ENCODE peak calls at places on chromosomes 4 and X, in eight cellular contexts. A is K562, R is HCT116, I is GM12878, U is GM23338, S is HL-60, Y is SK-N-SH, X is Panc1. G is an unnamed sample.

GRCh38 chr4:10095296-10095991 is 21.2 kb downstream of the WDR1 start:
- DNase-seq in S (no peak), A (no peak), Y (no peak), I (no peak), R (no peak), U (no peak), X (no peak), G (no peak)

GRCh38 chr4:140149851-140150635 is 3.9 kb downstream of the MAML3 start:
- DNase-seq in A (peak), X (no peak), Y (peak), S (peak), I (no peak), R (peak), U (peak), G (peak)

GRCh38 chrX:17456526-17456925 is 81.5 kb downstream of the NHS start:
- DNase-seq in R (no peak), U (no peak), A (no peak), I (no peak), X (no peak), S (no peak), Y (no peak), G (no peak)

GRCh38 chrX:3514996-3515395 is 168.5 kb upstream of the MXRA5 start:
- DNase-seq in I (no peak), Y (no peak), R (no peak), A (no peak), U (no peak), X (no peak), S (no peak), G (no peak)

GRCh38 chr4:2875556-2875955 is 31.9 kb downstream of the ADD1 start:
- DNase-seq in A (no peak), R (no peak), X (no peak), S (no peak), U (no peak), Y (no peak), I (no peak), G (no peak)

GRCh38 chr4:144910753-144911152 is 187.2 kb downstream of the ANAPC10 start:
- DNase-seq in X (no peak), Y (no peak), R (no peak), A (no peak), S (no peak), I (no peak), U (no peak), G (no peak)

GRCh38 chr4:52260507-52261302 is 209.6 kb downstream of the SPATA18 start:
- DNase-seq in I (no peak), X (no peak), Y (peak), R (no peak), S (no peak), A (no peak), U (no peak), G (no peak)

GRCh38 chr4:5843573-5844239 is 49.2 kb downstream of the CRMP1 start:
- DNase-seq in A (no peak), S (no peak), I (no peak), X (no peak), U (no peak), Y (no peak), R (no peak), G (no peak)

GRCh38 chr4:136121431-136121830 is 1410.9 kb downstream of the PCDH18 start:
- DNase-seq in S (no peak), I (no peak), U (no peak), A (no peak), R (no peak), X (no peak), Y (no peak), G (peak)

GRCh38 chr4:122038896-122039295 is 87.0 kb upstream of the TRPC3 start:
- DNase-seq in A (peak), Y (no peak), R (no peak), I (no peak), X (no peak), U (no peak), S (no peak), G (no peak)

GRCh38 chr4:115944146-115944905 is 830.9 kb upstream of the NDST4 start:
- DNase-seq in U (no peak), I (no peak), S (no peak), A (no peak), R (no peak), Y (no peak), X (no peak), G (no peak)

GRCh38 chrX:54181196-54181953 is 1.7 kb downstream of the FAM120C start:
- DNase-seq in R (no peak), I (no peak), S (no peak), Y (no peak), U (no peak), X (no peak), A (peak), G (no peak)

GRCh38 chr4:8538703-8539567 is 41.3 kb upstream of the GPR78 start:
- DNase-seq in I (no peak), Y (no peak), X (peak), R (peak), S (no peak), A (no peak), U (no peak), G (peak)

GRCh38 chr4:109803924-109804571 is 2.2 kb upstream of the CFI start:
- DNase-seq in A (peak), U (peak), I (peak), R (peak), S (no peak), Y (peak), X (no peak), G (peak)

GRCh38 chr4:52573551-52573950 is 85.5 kb downstream of the USP46 start:
- DNase-seq in R (no peak), Y (no peak), S (no peak), X (no peak), I (no peak), U (no peak), A (no peak), G (no peak)

GRCh38 chrX:154123241-154124219 is 20.5 kb upstream of the OPN1LW start:
- DNase-seq in A (peak), Y (peak), S (peak), X (no peak), U (no peak), R (no peak), I (no peak), G (peak)

GRCh38 chr4:140568507-140569306 is at the start of gene UCP1:
- DNase-seq in A (no peak), R (no peak), Y (peak), S (no peak), X (no peak), U (peak), I (no peak), G (peak)

GRCh38 chr4:1739358-1739757 is 18.0 kb downstream of the TACC3 start:
- DNase-seq in X (no peak), R (no peak), I (no peak), A (no peak), U (no peak), S (no peak), Y (no peak), G (no peak)

GRCh38 chr4:37454263-37454800 is 209.8 kb downstream of the NWD2 start:
- DNase-seq in Y (no peak), U (no peak), R (no peak), I (no peak), A (no peak), S (no peak), X (no peak), G (no peak)

GRCh38 chr4:73770917-73771316 is 30.5 kb downstream of the CXCL8 start:
- DNase-seq in U (no peak), I (no peak), S (no peak), R (no peak), X (no peak), A (no peak), Y (no peak), G (no peak)

GRCh38 chrX:17682259-17682658 is 55.0 kb upstream of the SCML1 start:
- DNase-seq in X (no peak), R (no peak), S (no peak), U (no peak), I (no peak), Y (no peak), A (no peak), G (peak)

GRCh38 chr4:53777244-53777984 is 186.1 kb upstream of the LNX1 start:
- DNase-seq in I (no peak), A (no peak), X (no peak), Y (no peak), S (peak), U (no peak), R (no peak), G (peak)

GRCh38 chr4:184699941-184700340 is 34.0 kb downstream of the CENPU start:
- DNase-seq in X (no peak), I (no peak), R (no peak), Y (no peak), U (no peak), S (no peak), A (no peak), G (no peak)

GRCh38 chrX:130083656-130084382 is 26.5 kb downstream of the ELF4 start:
- DNase-seq in U (no peak), A (peak), Y (no peak), S (no peak), R (no peak), X (no peak), I (no peak), G (no peak)

GRCh38 chr4:133921280-133922195 is 280.1 kb downstream of the PABPC4L start:
- DNase-seq in A (peak), Y (no peak), S (no peak), U (no peak), R (no peak), X (no peak), I (no peak), G (peak)

GRCh38 chr4:72394264-72394663 is 174.8 kb downstream of the ADAMTS3 start:
- DNase-seq in A (peak), R (no peak), Y (no peak), X (no peak), S (no peak), I (no peak), U (no peak), G (no peak)

GRCh38 chr4:186700746-186701145 is 22.9 kb downstream of the FAT1 start:
- DNase-seq in U (no peak), R (no peak), S (no peak), I (no peak), A (no peak), Y (no peak), X (no peak), G (no peak)

GRCh38 chrX:19966056-19966455 is 24.8 kb downstream of the BCLAF3 start:
- DNase-seq in Y (no peak), U (no peak), S (no peak), I (no peak), A (no peak), X (no peak), R (no peak), G (no peak)

GRCh38 chr4:55636622-55636999 is 513 bp upstream of the NMU start:
- DNase-seq in X (no peak), I (no peak), R (no peak), U (peak), Y (peak), S (no peak), A (peak), G (no peak)

GRCh38 chr4:178738026-178738425 is 1295.8 kb upstream of the AGA start:
- DNase-seq in R (no peak), Y (no peak), U (no peak), X (no peak), S (no peak), I (no peak), A (no peak), G (no peak)

GRCh38 chr4:7347981-7348380 is 86.7 kb downstream of the PSAPL1 start:
- DNase-seq in Y (no peak), X (no peak), R (no peak), I (no peak), S (no peak), U (no peak), A (no peak), G (peak)

GRCh38 chr4:169351860-169352259 is 81.1 kb upstream of the SH3RF1 start:
- DNase-seq in R (no peak), Y (no peak), X (no peak), A (no peak), I (no peak), S (no peak), U (no peak), G (no peak)

GRCh38 chrX:14903891-14904290 is 30.7 kb downstream of the MOSPD2 start:
- DNase-seq in S (no peak), I (no peak), X (no peak), R (no peak), Y (no peak), A (no peak), U (no peak), G (no peak)

GRCh38 chrX:14899607-14900006 is 26.4 kb downstream of the MOSPD2 start:
- DNase-seq in U (no peak), I (no peak), R (peak), X (peak), S (no peak), A (peak), Y (no peak), G (peak)

GRCh38 chrX:14897042-14897441 is 23.8 kb downstream of the MOSPD2 start:
- DNase-seq in S (no peak), U (no peak), Y (no peak), R (no peak), I (no peak), A (no peak), X (no peak), G (no peak)

DNA sequence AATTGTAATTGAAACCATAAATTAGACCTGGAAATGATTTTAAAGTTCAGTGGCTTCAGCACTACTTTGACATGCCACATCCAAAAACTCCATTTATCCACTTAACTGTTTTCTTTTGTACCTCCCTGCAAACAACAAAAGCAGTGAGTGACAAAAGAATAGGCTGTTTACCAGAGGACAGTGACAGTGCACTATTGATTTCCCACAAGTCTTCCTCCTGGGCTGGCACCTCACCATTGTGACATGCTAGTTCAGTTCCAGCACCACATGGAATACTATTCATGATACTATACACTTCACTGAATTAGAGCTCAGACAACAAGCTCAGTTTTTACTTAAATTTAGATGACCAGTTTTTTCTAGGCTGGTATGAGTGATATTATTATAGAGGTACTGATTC is 29.3 kb downstream of the MOSPD2 start:
- DNase-seq in S (no peak), A (no peak), Y (no peak), X (no peak), I (no peak), U (no peak), R (no peak), G (no peak)
- TF ChIP-seq REST in S (no peak), A (no peak), Y (no peak), X (no peak), I (no peak), U (no peak), R (no peak), G (no peak)

GRCh38 chr4:48275247-48275646 is 5.6 kb upstream of the TEC start:
- DNase-seq in U (peak), X (no peak), Y (no peak), I (peak), R (peak), S (no peak), A (peak), G (peak)
- TF ChIP-seq REST in U (no peak), X (no peak), Y (no peak), I (no peak), R (no peak), S (no peak), A (no peak), G (no peak)

DNA sequence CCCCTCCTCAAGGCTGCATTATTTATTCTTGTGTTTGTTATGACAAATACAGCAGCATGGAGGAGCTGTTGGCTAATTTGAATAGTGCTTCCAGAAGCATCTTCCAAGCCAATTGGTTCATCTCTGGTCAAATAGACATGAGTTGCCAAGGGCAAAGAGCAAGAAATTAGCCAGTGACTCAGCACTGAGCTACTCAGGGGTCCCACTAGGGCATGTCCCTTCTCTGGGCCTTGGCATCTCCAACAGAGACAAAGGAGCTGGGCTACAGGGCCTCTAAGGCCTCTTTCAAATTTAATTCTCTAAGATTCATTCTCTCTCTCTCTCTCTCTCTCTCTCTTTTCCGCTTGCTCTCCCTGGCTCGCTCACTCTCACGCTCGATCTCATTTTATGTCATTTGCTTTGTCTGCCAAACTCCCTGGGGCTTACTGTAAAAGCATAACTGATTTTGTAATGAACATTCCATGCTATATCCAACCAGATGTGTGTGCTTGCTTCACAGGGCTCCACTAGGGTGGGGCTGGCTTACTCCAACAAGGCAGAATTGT is 86.7 kb upstream of the MAGEA4 start:
- DNase-seq in U (peak), I (no peak), A (peak), X (no peak), S (no peak), R (no peak), Y (no peak), G (peak)
- TF ChIP-seq REST in U (no peak), I (no peak), A (no peak), X (no peak), S (no peak), R (no peak), Y (no peak), G (no peak)

GRCh38 chrX:10090319-10090718 is 66.5 kb upstream of the CLCN4 start:
- DNase-seq in A (no peak), R (no peak), X (no peak), S (peak), Y (no peak), I (no peak), U (no peak), G (no peak)

GRCh38 chrX:10085223-10085622 is 71.6 kb upstream of the CLCN4 start:
- DNase-seq in R (no peak), Y (no peak), U (no peak), S (no peak), A (no peak), X (no peak), I (peak), G (no peak)

GRCh38 chrX:10087391-10087790 is 69.4 kb upstream of the CLCN4 start:
- DNase-seq in X (no peak), U (no peak), I (no peak), S (no peak), A (no peak), R (no peak), Y (no peak), G (no peak)

GRCh38 chrX:10086683-10087082 is 70.1 kb upstream of the CLCN4 start:
- DNase-seq in A (no peak), S (no peak), U (no peak), X (no peak), R (no peak), Y (no peak), I (no peak), G (no peak)

GRCh38 chrX:10089378-10089795 is 67.4 kb upstream of the CLCN4 start:
- DNase-seq in X (no peak), S (no peak), A (no peak), I (no peak), U (no peak), R (no peak), Y (no peak), G (peak)
- TF ChIP-seq REST in X (no peak), S (no peak), A (no peak), I (no peak), U (no peak), R (no peak), Y (no peak), G (no peak)

GRCh38 chr4:76588268-76588667 is 153.2 kb downstream of the SHROOM3 start:
- DNase-seq in U (peak), S (no peak), A (no peak), Y (no peak), X (no peak), R (no peak), I (no peak), G (no peak)
- TF ChIP-seq REST in U (no peak), S (no peak), A (no peak), Y (no peak), X (no peak), R (no peak), I (no peak), G (no peak)

GRCh38 chrX:138481649-138482048 is 229.9 kb downstream of the FGF13 start:
- DNase-seq in U (no peak), X (no peak), A (no peak), R (no peak), Y (no peak), S (no peak), I (no peak), G (no peak)

GRCh38 chrX:138487866-138488265 is 223.7 kb downstream of the FGF13 start:
- DNase-seq in R (no peak), A (peak), X (no peak), U (no peak), Y (no peak), I (no peak), S (no peak), G (no peak)

GRCh38 chrX:138485224-138485623 is 226.3 kb downstream of the FGF13 start:
- DNase-seq in Y (no peak), I (no peak), S (no peak), A (no peak), U (no peak), R (no peak), X (no peak), G (no peak)

GRCh38 chrX:138485767-138486166 is 225.8 kb downstream of the FGF13 start:
- DNase-seq in S (no peak), Y (no peak), X (no peak), A (no peak), I (no peak), U (peak), R (no peak), G (no peak)

DNA sequence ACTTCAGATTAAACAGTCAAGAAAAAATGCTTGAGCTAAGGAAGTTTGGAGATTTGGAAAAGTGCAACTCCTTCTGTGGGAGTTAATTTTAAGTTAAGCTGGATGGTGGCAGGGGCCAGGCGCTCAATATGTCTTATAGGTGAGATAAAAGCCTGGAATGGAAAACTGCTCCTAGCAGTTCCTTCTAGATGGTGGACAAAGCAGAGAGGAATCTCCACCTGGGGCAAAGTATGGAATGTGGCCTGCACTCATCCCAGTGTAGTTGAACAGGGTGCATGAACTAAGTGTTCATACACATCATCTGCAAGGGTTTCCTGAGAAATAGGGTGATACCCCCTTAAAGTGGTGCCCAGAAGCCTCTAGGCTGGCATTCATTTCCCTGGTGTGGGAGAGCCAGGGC is 227.1 kb downstream of the FGF13 start:
- DNase-seq in R (no peak), I (no peak), X (no peak), Y (no peak), U (no peak), S (no peak), A (no peak), G (no peak)
- TF ChIP-seq REST in R (no peak), I (no peak), X (no peak), Y (no peak), U (no peak), S (no peak), A (no peak), G (no peak)

GRCh38 chrX:10414872-10415703 is 205.3 kb downstream of the MID1 start:
- DNase-seq in A (no peak), R (no peak), X (no peak), I (no peak), U (no peak), S (no peak), Y (no peak), G (no peak)
- TF ChIP-seq REST in A (no peak), R (no peak), X (no peak), I (no peak), U (no peak), S (no peak), Y (no peak), G (no peak)

GRCh38 chr4:41222259-41222658 is 7.9 kb upstream of the APBB2 start:
- DNase-seq in R (no peak), U (no peak), S (no peak), Y (no peak), A (no peak), X (no peak), I (no peak), G (no peak)
- TF ChIP-seq REST in R (no peak), U (no peak), S (no peak), Y (no peak), A (no peak), X (no peak), I (no peak), G (no peak)

DNA sequence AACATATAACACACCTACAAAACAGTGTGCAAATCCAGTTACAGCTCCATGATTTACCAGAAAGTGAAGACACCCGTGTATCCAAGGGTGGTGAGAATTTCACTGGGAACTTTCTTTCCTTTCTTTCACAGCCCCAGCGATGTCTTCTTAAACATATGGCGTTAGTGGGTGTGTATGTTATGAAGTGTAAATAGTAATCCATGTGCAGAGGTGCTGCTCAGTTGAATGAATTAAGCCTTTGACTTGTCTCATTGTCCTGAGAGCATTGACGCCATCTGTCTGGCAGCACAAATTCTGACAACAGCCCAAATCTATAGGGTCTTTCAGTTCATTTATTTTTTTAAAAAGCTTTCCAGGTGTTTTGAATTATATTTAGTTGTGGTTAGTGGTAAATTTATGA is 69.3 kb downstream of the CLCN5 start:
- DNase-seq in S (no peak), Y (no peak), X (no peak), I (no peak), A (no peak), R (no peak), U (no peak), G (no peak)
- TF ChIP-seq REST in S (no peak), Y (no peak), X (no peak), I (no peak), A (no peak), R (no peak), U (no peak), G (no peak)

G was measured in A549.